ENCODE peak calls at places on chromosomes 7 and 10, in six cellular contexts. M is MV-4-11, B is endothelial cell of umbilical vein, A is GM20000, Z is NCI-H2029, D is Caco-2. J is an unnamed sample.

GRCh38 chr10:581776-582330 is 107.6 kb downstream of the DIP2C start:
- DNase-seq in D (no peak), Z (no peak), A (no peak), B (no peak), M (no peak), J (no peak)

GRCh38 chr10:75502389-75502788 is 71.0 kb downstream of the LRMDA start:
- DNase-seq in Z (no peak), B (no peak), D (no peak), M (no peak), A (no peak), J (no peak)

GRCh38 chr7:114818501-114818900 is 103.4 kb upstream of the MDFIC start:
- DNase-seq in D (no peak), Z (no peak), M (no peak), B (no peak), A (no peak), J (no peak)

GRCh38 chr10:117398014-117398413 is 22.8 kb upstream of the PDZD8 start:
- DNase-seq in D (no peak), M (peak; percentile 54), B (no peak), A (no peak), Z (no peak), J (no peak)

GRCh38 chr7:7792089-7792488 is 73.7 kb upstream of the RPA3 start:
- DNase-seq in D (no peak), A (no peak), Z (no peak), B (no peak), M (no peak), J (no peak)

GRCh38 chr7:75889826-75890225 is 11.0 kb downstream of the RHBDD2 start:
- DNase-seq in A (no peak), M (no peak), D (no peak), Z (no peak), B (no peak), J (no peak)

GRCh38 chr7:70894799-70895198 is 237.1 kb upstream of the GALNT17 start:
- DNase-seq in Z (no peak), M (no peak), A (no peak), B (no peak), D (no peak), J (no peak)

GRCh38 chr7:5636446-5636835 is 145.0 kb downstream of the RNF216 start:
- DNase-seq in D (no peak), B (peak; percentile 51), A (no peak), Z (no peak), M (no peak), J (no peak)

GRCh38 chr10:126130291-126130710 is 233.9 kb downstream of the FANK1 start:
- DNase-seq in M (no peak), D (no peak), A (no peak), B (no peak), Z (no peak), J (no peak)